ENCODE peak calls at places on chromosomes 16 and 17, in five cellular contexts. D, N, W, G and R are unnamed samples. For H3K4me1, the result is how much of the 10 kb centered on the place peaks cover.

GRCh38 chr17:15171433-15172047 is 93.6 kb downstream of the PMP22 start:
- DNase-seq in D (peak), N (peak), W (peak), G (peak), R (peak)

GRCh38 chr17:77214328-77214727 is 73.6 kb downstream of the SEC14L1 start:
- DNase-seq in D (no peak), N (no peak), W (no peak), G (no peak), R (no peak)

GRCh38 chr17:313911-314613 is 38.5 kb downstream of the RPH3AL start:
- DNase-seq in D (no peak), N (no peak), W (no peak), G (no peak), R (no peak)

GRCh38 chr16:15538484-15538883 is 104.1 kb downstream of the BMERB1 start:
- DNase-seq in D (no peak), N (no peak), W (no peak), G (no peak), R (no peak)

GRCh38 chr17:38674749-38675615 is at the start of gene EPOP:
- DNase-seq in D (peak), N (peak), W (peak), G (peak), R (peak)

GRCh38 chr17:35127751-35128514 is 6.5 kb downstream of the FNDC8 start:
- DNase-seq in D (peak), N (no peak), W (no peak), G (no peak), R (no peak)

GRCh38 chr17:34153988-34154387 is 101.1 kb upstream of the CCL2 start:
- DNase-seq in D (no peak), N (no peak), W (no peak), G (no peak), R (no peak)

GRCh38 chr16:48948911-48949310 is 332.7 kb downstream of the CBLN1 start:
- DNase-seq in D (no peak), N (no peak), W (no peak), G (no peak), R (no peak)

GRCh38 chr17:80529104-80529903 is 15.3 kb upstream of the RPTOR start:
- DNase-seq in D (no peak), N (no peak), W (no peak), G (no peak), R (no peak)

GRCh38 chr17:64982139-64982802 is 63.0 kb upstream of the LRRC37A3 start:
- DNase-seq in D (no peak), N (no peak), W (no peak), G (no peak), R (no peak)

GRCh38 chr16:12089492-12090161 is 113.1 kb downstream of the SNX29 start:
- DNase-seq in D (peak), N (no peak), W (peak), G (peak), R (no peak)

GRCh38 chr17:65079489-65079900 is 23.0 kb upstream of the GNA13 start:
- DNase-seq in D (no peak), N (no peak), W (no peak), G (peak), R (no peak)

GRCh38 chr17:80859004-80859941 is 132.4 kb upstream of the CHMP6 start:
- DNase-seq in D (peak), N (no peak), W (peak), G (peak), R (no peak)

GRCh38 chr17:67044016-67044772 is at the start of gene CACNG1:
- DNase-seq in D (no peak), N (no peak), W (no peak), G (no peak), R (no peak)

GRCh38 chr16:68643847-68644246 is 1.3 kb upstream of the CDH3 start:
- DNase-seq in D (no peak), N (no peak), W (no peak), G (no peak), R (no peak)

GRCh38 chr16:1871974-1872635 is at the start of gene MEIOB:
- DNase-seq in D (no peak), N (peak), W (peak), G (peak), R (no peak)

GRCh38 chr17:81256616-81257015 is 17.5 kb downstream of the NDUFAF8 start:
- DNase-seq in D (peak), N (no peak), W (no peak), G (no peak), R (no peak)

GRCh38 chr16:82720414-82720813 is 93.6 kb downstream of the CDH13 start:
- DNase-seq in D (no peak), N (no peak), W (no peak), G (no peak), R (no peak)

GRCh38 chr17:5506307-5506706 is 19.9 kb downstream of the MIS12 start:
- DNase-seq in D (no peak), N (no peak), W (no peak), G (no peak), R (no peak)

GRCh38 chr17:42284566-42284965 is 3.7 kb upstream of the STAT5A start:
- DNase-seq in D (no peak), N (no peak), W (no peak), G (no peak), R (no peak)
- H3K4me1 ChIP-seq in D (under half), N (under half), W (under half), G (under half), R (under half)

GRCh38 chr16:29876186-29876577 is 13.2 kb upstream of the CDIPT start:
- DNase-seq in D (no peak), N (no peak), W (no peak), G (peak), R (no peak)
- H3K9ac ChIP-seq in D (no peak), N (no peak), W (no peak), G (no peak), R (no peak)

DNA sequence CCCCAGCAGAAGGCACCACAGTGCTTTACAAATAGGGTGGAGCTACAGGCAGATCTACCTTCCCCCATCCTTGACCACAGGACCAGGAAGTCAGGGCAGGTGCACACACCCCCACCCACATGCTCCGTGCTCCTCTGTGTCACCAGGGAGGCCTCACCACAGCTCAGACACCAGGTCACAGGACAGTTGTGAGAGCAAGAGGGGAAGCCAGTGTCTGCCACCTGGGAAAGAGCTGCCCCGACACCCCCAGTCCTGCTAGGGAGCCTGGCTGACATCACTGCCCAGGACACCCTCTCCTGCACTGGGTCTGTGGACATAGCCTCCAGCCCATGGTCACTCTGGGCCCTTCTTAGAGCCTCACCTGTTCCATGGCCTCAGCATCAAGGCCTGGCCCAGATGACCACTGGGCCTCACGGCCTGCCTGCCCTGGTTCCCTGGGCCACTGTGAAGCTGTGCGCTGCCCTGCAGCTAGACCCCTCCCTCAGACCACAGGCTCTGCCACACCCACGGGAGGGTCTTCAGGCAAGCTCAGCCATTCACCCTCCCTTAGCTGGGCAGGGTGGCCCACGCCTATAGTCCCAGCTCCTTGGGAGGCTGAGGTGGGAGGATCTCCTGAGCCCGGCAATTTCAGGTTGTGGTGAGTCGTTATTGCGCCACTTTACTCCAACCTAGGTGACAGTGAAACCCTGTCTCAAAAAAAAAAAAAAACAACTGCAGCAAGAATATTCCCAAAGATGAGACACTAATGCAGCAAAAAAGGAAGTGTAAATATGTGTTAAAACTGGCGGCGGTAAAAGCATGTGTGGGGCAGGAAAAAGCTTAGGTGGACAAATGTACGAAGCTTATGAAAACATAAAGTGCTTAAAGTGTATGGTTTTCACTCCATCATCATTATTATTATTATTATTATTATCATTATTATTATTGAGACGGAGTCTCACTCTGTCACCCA is 14.2 kb downstream of the POLR3K start:
- DNase-seq in D (no peak), N (no peak), W (peak), G (no peak), R (peak)
- H3K4me1 ChIP-seq in D (under half), N (under half), W (under half), G (under half), R (under half)

DNA sequence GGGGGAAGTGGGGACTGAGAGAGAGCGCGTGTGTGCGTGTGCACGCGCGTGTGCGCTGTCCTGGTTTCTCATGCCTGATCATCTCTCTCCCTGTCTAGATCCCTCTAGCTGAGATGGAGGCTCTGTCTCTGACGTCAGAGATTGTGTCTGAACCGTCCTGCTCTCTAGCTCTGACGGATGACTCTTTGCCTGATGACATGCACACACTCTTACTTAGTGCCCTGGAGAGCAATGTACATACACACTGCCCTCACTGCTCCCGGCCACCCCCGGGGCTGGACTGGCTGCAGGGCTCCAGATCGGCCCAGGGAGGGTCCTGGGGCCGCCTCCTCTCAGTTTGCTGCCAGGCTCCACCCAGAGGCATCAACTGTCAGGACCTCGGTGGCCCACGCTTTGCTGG is 13.1 kb upstream of the ABCC3 start:
- DNase-seq in D (no peak), N (no peak), W (no peak), G (no peak), R (no peak)
- H3K9ac ChIP-seq in D (no peak), N (no peak), W (no peak), G (no peak), R (no peak)

GRCh38 chr17:41553176-41553575 is 18.7 kb downstream of the KRT9 start:
- DNase-seq in D (no peak), N (no peak), W (no peak), G (no peak), R (no peak)
- H3K4me1 ChIP-seq in D (under half), N (under half), W (under half), G (under half), R (under half)

DNA sequence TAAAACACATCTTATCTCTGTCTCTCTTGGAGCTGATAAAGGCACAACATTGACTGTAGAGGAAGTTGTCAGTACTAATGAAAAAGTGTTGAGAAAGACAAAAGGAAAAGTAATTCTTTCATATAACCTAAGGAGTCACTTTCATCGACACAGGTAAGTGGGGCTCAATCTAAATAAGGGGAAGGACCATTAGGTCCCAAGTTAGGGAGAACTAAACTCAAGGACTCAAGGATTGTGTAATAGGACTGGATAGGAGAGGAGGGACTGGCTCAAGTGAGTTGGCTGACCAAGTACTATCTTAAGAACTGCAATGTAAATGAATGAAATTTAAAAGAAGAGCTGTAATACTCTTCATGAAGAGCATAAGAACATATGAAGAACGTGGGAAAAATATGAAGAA is 55.7 kb downstream of the GRB7 start:
- DNase-seq in D (no peak), N (no peak), W (no peak), G (no peak), R (no peak)
- H3K9ac ChIP-seq in D (no peak), N (no peak), W (no peak), G (no peak), R (no peak)

GRCh38 chr16:20866161-20866772 is 33.9 kb downstream of the DCUN1D3 start:
- DNase-seq in D (peak), N (peak), W (peak), G (peak), R (no peak)
- H3K4me1 ChIP-seq in D (under half), N (under half), W (under half), G (under half), R (under half)

GRCh38 chr16:14351647-14352046 is 278.4 kb downstream of the PARN start:
- DNase-seq in D (no peak), N (no peak), W (no peak), G (no peak), R (no peak)
- H3K9ac ChIP-seq in D (no peak), N (no peak), W (no peak), G (no peak), R (no peak)

GRCh38 chr16:70702624-70703023 is 16.8 kb upstream of the MTSS2 start:
- DNase-seq in D (no peak), N (no peak), W (no peak), G (no peak), R (no peak)
- H3K4me1 ChIP-seq in D (half or more), N (under half), W (under half), G (under half), R (under half)

DNA sequence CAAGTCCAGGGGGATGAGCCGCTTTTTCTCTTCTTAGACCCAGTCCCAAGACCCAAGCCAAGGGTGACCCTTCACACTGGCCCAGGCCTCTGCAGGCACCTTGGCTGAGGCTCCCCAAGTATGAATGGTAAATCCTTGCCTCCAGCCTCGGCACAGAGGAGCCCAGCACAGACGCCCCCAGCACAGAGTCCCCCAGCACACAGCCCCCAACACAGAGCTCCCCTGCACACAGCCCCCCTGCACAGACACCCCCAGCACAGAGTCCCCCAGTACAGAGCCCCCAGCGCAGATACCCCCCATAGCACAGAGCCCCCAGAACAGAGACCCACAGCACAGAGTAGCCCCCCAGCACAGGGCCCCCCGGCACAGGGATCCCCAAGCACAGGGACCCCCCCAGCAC is 1.0 kb upstream of the MCRIP2 start:
- DNase-seq in D (no peak), N (no peak), W (no peak), G (no peak), R (no peak)
- H3K9ac ChIP-seq in D (no peak), N (no peak), W (peak), G (no peak), R (no peak)